ENCODE peak calls at places on chromosome 15, in five cellular contexts. One of them, this sample, is unnamed.

GRCh38 chr15:80996247-80996646 is 4.5 kb upstream of the TLNRD1 start:
- DNase-seq in ovary: no peak
- DNase-seq in HFF-Myc: no peak
- DNase-seq in foreskin fibroblast: peak
- DNase-seq in choroid plexus epithelial cell: peak
- DNase-seq in this sample: no peak

GRCh38 chr15:87733522-87733921 is 523.0 kb downstream of the NTRK3 start:
- DNase-seq in ovary: no peak
- DNase-seq in choroid plexus epithelial cell: no peak
- DNase-seq in HFF-Myc: no peak
- DNase-seq in foreskin fibroblast: no peak
- DNase-seq in this sample: no peak

GRCh38 chr15:95857124-95857757 is 473.3 kb upstream of the NR2F2 start:
- DNase-seq in choroid plexus epithelial cell: peak
- DNase-seq in foreskin fibroblast: peak
- DNase-seq in HFF-Myc: peak
- DNase-seq in ovary: no peak
- DNase-seq in this sample: peak

GRCh38 chr15:92681141-92681622 is 25.6 kb upstream of the FAM174B start:
- DNase-seq in ovary: no peak
- DNase-seq in foreskin fibroblast: peak
- DNase-seq in HFF-Myc: peak
- DNase-seq in choroid plexus epithelial cell: peak
- DNase-seq in this sample: peak

GRCh38 chr15:39511915-39512260 is 69.0 kb upstream of the THBS1 start:
- DNase-seq in choroid plexus epithelial cell: peak
- DNase-seq in HFF-Myc: peak
- DNase-seq in ovary: no peak
- DNase-seq in foreskin fibroblast: peak
- DNase-seq in this sample: peak

GRCh38 chr15:93488157-93488803 is 399.3 kb upstream of the RGMA start:
- DNase-seq in ovary: no peak
- DNase-seq in foreskin fibroblast: no peak
- DNase-seq in HFF-Myc: no peak
- DNase-seq in choroid plexus epithelial cell: no peak
- DNase-seq in this sample: no peak

GRCh38 chr15:95025924-95026728 is 794.8 kb downstream of the MCTP2 start:
- DNase-seq in choroid plexus epithelial cell: peak
- DNase-seq in HFF-Myc: peak
- DNase-seq in foreskin fibroblast: peak
- DNase-seq in ovary: peak
- DNase-seq in this sample: peak

GRCh38 chr15:65611888-65612615 is 1.1 kb upstream of the INTS14 start:
- DNase-seq in choroid plexus epithelial cell: peak
- DNase-seq in HFF-Myc: no peak
- DNase-seq in foreskin fibroblast: peak
- DNase-seq in ovary: no peak
- DNase-seq in this sample: no peak

DNA sequence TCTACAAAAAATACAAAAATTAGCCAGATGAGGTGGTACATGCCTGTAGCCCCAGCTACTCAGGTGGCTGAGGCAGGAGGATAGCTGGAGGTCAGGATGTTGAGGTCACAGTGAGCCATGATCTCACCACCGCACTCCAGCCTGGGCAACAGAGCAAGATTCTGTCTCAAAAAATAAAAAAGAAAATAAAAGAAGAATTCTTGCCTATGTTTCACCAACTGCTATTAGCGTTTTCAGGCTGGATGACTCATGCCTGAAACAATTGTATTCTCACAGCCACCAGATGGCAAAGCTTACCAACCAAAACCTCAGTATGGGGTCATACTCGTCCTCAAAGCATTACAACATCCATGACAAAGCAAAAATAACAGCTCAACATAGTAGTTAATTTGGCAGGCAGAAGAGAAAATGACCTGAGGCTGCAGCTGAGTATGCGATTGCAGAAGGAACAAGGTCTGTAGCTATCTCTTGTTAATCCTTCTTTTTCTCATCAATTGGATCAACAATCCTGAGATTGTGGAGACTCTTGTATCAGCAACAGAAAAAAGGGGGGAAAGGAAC is 52.2 kb downstream of the TP53BP1 start:
- DNase-seq in ovary: peak
- DNase-seq in foreskin fibroblast: peak
- DNase-seq in HFF-Myc: peak
- DNase-seq in choroid plexus epithelial cell: peak
- DNase-seq in this sample: peak
- TF ChIP-seq CTCF in ovary: no peak
- TF ChIP-seq CTCF in foreskin fibroblast: peak
- TF ChIP-seq CTCF in HFF-Myc: peak
- TF ChIP-seq CTCF in choroid plexus epithelial cell: peak
- TF ChIP-seq CTCF in this sample: peak

DNA sequence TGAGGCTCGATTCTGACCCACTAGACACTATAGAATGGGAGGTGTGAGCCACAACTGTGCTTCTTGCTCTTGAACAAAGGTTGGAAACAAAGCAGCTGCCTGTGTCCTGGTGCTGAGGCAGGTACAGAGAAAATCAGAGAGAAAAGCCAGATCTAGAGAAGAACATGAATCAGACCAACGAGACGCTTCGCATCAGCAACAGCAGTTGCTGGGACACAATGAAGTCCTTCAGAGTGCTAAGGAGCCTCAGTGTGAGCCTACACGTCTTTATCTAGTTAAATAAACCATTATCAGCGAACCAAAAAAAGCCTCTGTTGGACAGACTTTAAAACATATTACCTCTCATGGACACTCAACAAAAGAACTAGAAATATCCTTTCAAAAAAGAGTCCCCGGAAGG is 86.3 kb upstream of the MEX3B start:
- DNase-seq in foreskin fibroblast: peak
- DNase-seq in HFF-Myc: no peak
- DNase-seq in choroid plexus epithelial cell: no peak
- DNase-seq in ovary: no peak
- DNase-seq in this sample: no peak
- TF ChIP-seq CTCF in foreskin fibroblast: no peak
- TF ChIP-seq CTCF in HFF-Myc: no peak
- TF ChIP-seq CTCF in choroid plexus epithelial cell: no peak
- TF ChIP-seq CTCF in ovary: no peak
- TF ChIP-seq CTCF in this sample: no peak

DNA sequence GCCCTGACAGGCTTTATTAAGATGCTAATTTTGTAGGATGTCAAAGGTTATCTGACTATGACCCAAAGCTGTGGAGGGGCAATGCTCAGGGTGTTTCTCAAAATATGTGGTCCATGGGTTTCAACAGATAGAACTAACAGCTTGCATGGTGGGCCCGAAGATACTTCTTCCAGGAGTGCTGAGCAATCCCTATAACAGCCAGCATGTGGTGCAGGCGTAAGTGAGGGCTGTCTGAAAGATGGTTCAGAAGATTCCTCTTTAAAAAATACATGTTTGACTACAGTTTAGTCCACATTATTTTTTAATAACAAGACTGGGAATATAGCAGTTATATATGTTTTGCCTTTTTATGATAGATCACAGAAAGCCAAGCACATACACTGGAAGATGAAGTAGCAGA is 7.6 kb downstream of the SCG3 start:
- DNase-seq in ovary: no peak
- DNase-seq in HFF-Myc: no peak
- DNase-seq in foreskin fibroblast: no peak
- DNase-seq in choroid plexus epithelial cell: peak
- DNase-seq in this sample: peak
- TF ChIP-seq CTCF in ovary: no peak
- TF ChIP-seq CTCF in HFF-Myc: peak
- TF ChIP-seq CTCF in foreskin fibroblast: peak
- TF ChIP-seq CTCF in choroid plexus epithelial cell: peak
- TF ChIP-seq CTCF in this sample: peak

GRCh38 chr15:27912283-27912682 is 186.8 kb downstream of the OCA2 start:
- DNase-seq in foreskin fibroblast: no peak
- DNase-seq in HFF-Myc: no peak
- DNase-seq in ovary: no peak
- DNase-seq in choroid plexus epithelial cell: no peak
- DNase-seq in this sample: no peak
- TF ChIP-seq CTCF in foreskin fibroblast: no peak
- TF ChIP-seq CTCF in HFF-Myc: no peak
- TF ChIP-seq CTCF in ovary: no peak
- TF ChIP-seq CTCF in choroid plexus epithelial cell: peak
- TF ChIP-seq CTCF in this sample: no peak

DNA sequence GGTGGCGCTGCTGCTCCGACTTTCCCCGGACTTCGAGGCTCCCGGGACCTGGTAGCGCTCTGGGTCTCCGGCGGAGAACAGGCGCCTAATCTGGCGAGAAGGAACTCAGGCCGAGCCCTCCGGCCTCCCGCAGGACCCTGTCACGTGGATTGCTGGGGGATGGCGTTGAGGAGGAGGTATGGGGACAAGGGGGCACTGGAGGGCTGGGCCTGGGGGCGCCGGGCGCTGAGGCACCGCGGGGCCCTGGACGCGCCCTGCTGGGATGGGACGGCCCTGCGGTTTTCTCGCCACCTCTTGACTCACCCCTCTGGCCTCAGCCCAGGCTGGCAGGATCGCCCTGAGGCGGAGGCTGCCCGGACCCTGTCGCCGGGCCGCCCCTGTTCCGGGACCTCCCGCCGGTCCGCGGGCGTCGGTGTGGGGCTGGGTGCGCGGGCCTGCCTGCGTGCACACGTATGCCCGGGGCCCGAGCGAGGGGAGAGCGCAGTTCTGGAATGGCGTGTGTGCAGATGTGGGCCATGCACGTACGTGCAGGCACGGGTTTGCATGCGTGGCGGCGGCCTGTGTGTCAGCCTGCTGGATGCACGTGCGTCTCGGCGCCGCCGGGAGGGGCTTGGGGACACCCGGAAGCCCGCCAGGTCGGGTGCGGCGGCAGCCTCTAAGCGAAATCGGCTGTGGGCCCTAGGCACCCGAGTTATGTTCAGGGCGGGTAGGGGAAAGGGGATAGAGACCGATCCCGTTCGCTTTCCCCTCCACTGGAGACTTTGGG is 752 bp downstream of the C15orf39 start:
- DNase-seq in foreskin fibroblast: peak
- DNase-seq in HFF-Myc: no peak
- DNase-seq in ovary: peak
- DNase-seq in choroid plexus epithelial cell: peak
- DNase-seq in this sample: peak
- TF ChIP-seq CTCF in foreskin fibroblast: no peak
- TF ChIP-seq CTCF in HFF-Myc: no peak
- TF ChIP-seq CTCF in ovary: peak
- TF ChIP-seq CTCF in choroid plexus epithelial cell: no peak
- TF ChIP-seq CTCF in this sample: no peak

GRCh38 chr15:46260937-46261336 is 626.1 kb downstream of the SQOR start:
- DNase-seq in ovary: no peak
- DNase-seq in choroid plexus epithelial cell: no peak
- DNase-seq in foreskin fibroblast: no peak
- DNase-seq in HFF-Myc: no peak
- DNase-seq in this sample: no peak
- TF ChIP-seq CTCF in ovary: no peak
- TF ChIP-seq CTCF in choroid plexus epithelial cell: no peak
- TF ChIP-seq CTCF in foreskin fibroblast: no peak
- TF ChIP-seq CTCF in HFF-Myc: no peak
- TF ChIP-seq CTCF in this sample: no peak

GRCh38 chr15:51969728-51970127 is 1.9 kb downstream of the LEO1 start:
- DNase-seq in foreskin fibroblast: peak
- DNase-seq in HFF-Myc: no peak
- DNase-seq in ovary: no peak
- DNase-seq in choroid plexus epithelial cell: no peak
- DNase-seq in this sample: peak

GRCh38 chr15:51970981-51971352 is 611 bp downstream of the LEO1 start:
- DNase-seq in ovary: no peak
- DNase-seq in foreskin fibroblast: no peak
- DNase-seq in choroid plexus epithelial cell: no peak
- DNase-seq in HFF-Myc: no peak
- DNase-seq in this sample: no peak

GRCh38 chr15:51970132-51970817 is 1.3 kb downstream of the LEO1 start:
- DNase-seq in HFF-Myc: no peak
- DNase-seq in foreskin fibroblast: no peak
- DNase-seq in choroid plexus epithelial cell: no peak
- DNase-seq in ovary: no peak
- DNase-seq in this sample: no peak

GRCh38 chr15:51973220-51973619 is 1.6 kb upstream of the LEO1 start:
- DNase-seq in foreskin fibroblast: peak
- DNase-seq in ovary: no peak
- DNase-seq in choroid plexus epithelial cell: no peak
- DNase-seq in HFF-Myc: no peak
- DNase-seq in this sample: no peak

DNA sequence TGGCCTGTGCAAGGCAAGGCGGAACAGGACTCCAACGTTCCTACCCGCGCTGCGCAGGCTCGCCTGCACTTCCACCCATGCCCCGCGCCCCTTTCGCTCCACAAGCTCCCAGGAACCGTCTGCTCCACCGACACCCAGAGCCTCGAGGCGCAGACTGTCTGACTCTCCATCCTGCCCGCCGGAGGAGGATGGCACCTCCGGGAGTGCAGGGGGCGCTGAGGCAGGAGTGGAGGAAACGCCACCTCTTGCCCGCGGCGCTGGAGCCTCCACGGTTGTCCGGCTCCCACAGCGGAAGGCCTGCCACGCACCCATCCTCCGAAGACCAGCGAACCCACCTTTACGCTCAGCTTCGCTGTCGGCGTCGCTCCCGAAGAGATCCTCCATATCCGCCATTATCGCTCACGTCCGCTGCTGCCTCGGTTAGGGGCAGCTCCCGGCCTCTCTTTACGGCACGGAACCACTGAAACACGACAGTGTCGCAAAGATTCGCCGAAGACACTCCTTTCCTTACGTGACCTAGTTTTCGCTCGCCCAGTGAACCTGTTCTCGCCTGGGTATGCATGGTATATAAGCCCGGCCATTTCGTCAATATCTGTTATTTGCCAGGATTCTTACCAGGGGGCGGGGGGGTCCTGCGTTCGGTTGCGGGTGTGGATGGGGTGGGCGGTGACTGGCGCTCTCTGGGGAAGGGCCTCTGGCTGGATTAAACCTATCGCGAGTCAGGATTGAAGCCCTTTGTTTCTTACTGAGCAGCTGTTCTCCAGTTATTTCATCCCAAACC is at the start of gene LEO1:
- DNase-seq in ovary: peak
- DNase-seq in HFF-Myc: peak
- DNase-seq in choroid plexus epithelial cell: peak
- DNase-seq in foreskin fibroblast: peak
- DNase-seq in this sample: peak
- TF ChIP-seq CTCF in ovary: no peak
- TF ChIP-seq CTCF in HFF-Myc: peak
- TF ChIP-seq CTCF in choroid plexus epithelial cell: peak
- TF ChIP-seq CTCF in foreskin fibroblast: peak
- TF ChIP-seq CTCF in this sample: peak

This sample was measured in fibroblast of villous mesenchyme.